ENCODE peak calls at places on chromosomes 4 and X, in four cellular contexts. S is adipocyte, G is bronchial epithelial cell, Z is small intestine. A is an unnamed sample. For H3K36me3, the result is how much of the 10 kb centered on the place peaks cover.

GRCh38 chr4:102684605-102685052 is 76.1 kb downstream of the MANBA start:
- DNase-seq in S (peak), G (peak), Z (no peak), A (no peak)

GRCh38 chr4:139532951-139533350 is 23.1 kb downstream of the SETD7 start:
- DNase-seq in S (no peak), G (no peak), Z (no peak), A (no peak)

GRCh38 chrX:10892605-10893225 is 218.4 kb upstream of the HCCS start:
- DNase-seq in S (peak), G (no peak), Z (no peak), A (no peak)

GRCh38 chr4:10529256-10529890 is 72.1 kb upstream of the ZNF518B start:
- DNase-seq in S (peak), G (peak), Z (peak), A (no peak)

GRCh38 chr4:54661156-54661555 is 3.4 kb downstream of the KIT start:
- DNase-seq in S (peak), G (peak), Z (no peak), A (no peak)

GRCh38 chrX:13029831-13030771 is 14.3 kb downstream of the FAM9C start:
- DNase-seq in S (no peak), G (no peak), Z (peak), A (no peak)

GRCh38 chr4:89324671-89325070 is 17.1 kb upstream of the GPRIN3 start:
- DNase-seq in S (peak), G (peak), Z (no peak), A (no peak)

GRCh38 chr4:766152-766515 is 59.8 kb downstream of the CPLX1 start:
- DNase-seq in S (no peak), G (peak), Z (no peak), A (peak)

GRCh38 chr4:93299116-93299515 is 529.4 kb upstream of the ATOH1 start:
- DNase-seq in S (no peak), G (no peak), Z (no peak), A (no peak)

GRCh38 chrX:23251043-23251442 is 83.6 kb upstream of the PTCHD1 start:
- DNase-seq in S (no peak), G (no peak), Z (no peak), A (no peak)

GRCh38 chr4:81040175-81040659 is 9.7 kb downstream of the BMP3 start:
- DNase-seq in S (peak), G (peak), Z (peak), A (no peak)

GRCh38 chr4:108360857-108361820 is 192.4 kb upstream of the LEF1 start:
- DNase-seq in S (peak), G (peak), Z (no peak), A (no peak)

GRCh38 chr4:41933997-41934812 is 1.0 kb upstream of the TMEM33 start:
- DNase-seq in S (no peak), G (no peak), Z (no peak), A (peak)

GRCh38 chrX:101452051-101452450 is 33.2 kb upstream of the ARMCX4 start:
- DNase-seq in S (no peak), G (no peak), Z (peak), A (no peak)

GRCh38 chrX:8364369-8365141 is 100.1 kb upstream of the VCX3B start:
- DNase-seq in S (no peak), G (peak), Z (no peak), A (peak)

GRCh38 chrX:50698944-50699343 is 115.0 kb downstream of the SHROOM4 start:
- DNase-seq in S (no peak), G (no peak), Z (no peak), A (no peak)

GRCh38 chr4:151114338-151114737 is 14.9 kb downstream of the RPS3A start:
- DNase-seq in S (no peak), G (no peak), Z (no peak), A (no peak)

GRCh38 chr4:1215347-1216075 is 33.4 kb downstream of the CTBP1 start:
- DNase-seq in S (no peak), G (no peak), Z (no peak), A (no peak)

GRCh38 chrX:20320461-20321159 is 53.9 kb upstream of the RPS6KA3 start:
- DNase-seq in S (peak), G (no peak), Z (no peak), A (peak)

GRCh38 chr4:148443550-148444295 is 1.5 kb upstream of the NR3C2 start:
- DNase-seq in S (peak), G (no peak), Z (peak), A (peak)

GRCh38 chrX:18884916-18885315 is 99.0 kb downstream of the PHKA2 start:
- DNase-seq in S (no peak), G (no peak), Z (no peak), A (no peak)

GRCh38 chr4:140635606-140636005 is 66.8 kb upstream of the UCP1 start:
- DNase-seq in S (peak), G (peak), Z (peak), A (peak)

GRCh38 chrX:12843061-12843667 is 23.7 kb upstream of the TLR7 start:
- DNase-seq in S (no peak), G (no peak), Z (no peak), A (no peak)

GRCh38 chr4:105061136-105061696 is 85.5 kb upstream of the TET2 start:
- DNase-seq in S (no peak), G (peak), Z (peak), A (no peak)

GRCh38 chrX:19760841-19761512 is 126.4 kb downstream of the SH3KBP1 start:
- DNase-seq in S (no peak), G (no peak), Z (no peak), A (no peak)

GRCh38 chrX:13899607-13900006 is 82.7 kb upstream of the GPM6B start:
- DNase-seq in S (peak), G (peak), Z (no peak), A (no peak)

GRCh38 chr4:11073621-11074051 is 355.1 kb downstream of the HS3ST1 start:
- DNase-seq in S (no peak), G (peak), Z (peak), A (no peak)

GRCh38 chr4:3766791-3767561 is 791 bp downstream of the ADRA2C start:
- DNase-seq in S (no peak), G (no peak), Z (no peak), A (no peak)

GRCh38 chr4:903066-904046 is 28.8 kb downstream of the GAK start:
- DNase-seq in S (no peak), G (no peak), Z (no peak), A (no peak)

GRCh38 chrX:107480272-107480671 is 30.8 kb downstream of the FRMPD3 start:
- DNase-seq in S (no peak), G (peak), Z (no peak), A (no peak)

GRCh38 chrX:40700640-40701342 is 34.6 kb downstream of the MED14 start:
- DNase-seq in S (no peak), G (no peak), Z (no peak), A (no peak)
- H3K36me3 ChIP-seq in S (under half), G (under half), Z (under half), A (half or more)

GRCh38 chrX:65516756-65517155 is 17.8 kb downstream of the LAS1L start:
- DNase-seq in S (no peak), G (no peak), Z (no peak), A (no peak)
- H3K36me3 ChIP-seq in S (under half), G (under half), Z (under half), A (under half)

DNA sequence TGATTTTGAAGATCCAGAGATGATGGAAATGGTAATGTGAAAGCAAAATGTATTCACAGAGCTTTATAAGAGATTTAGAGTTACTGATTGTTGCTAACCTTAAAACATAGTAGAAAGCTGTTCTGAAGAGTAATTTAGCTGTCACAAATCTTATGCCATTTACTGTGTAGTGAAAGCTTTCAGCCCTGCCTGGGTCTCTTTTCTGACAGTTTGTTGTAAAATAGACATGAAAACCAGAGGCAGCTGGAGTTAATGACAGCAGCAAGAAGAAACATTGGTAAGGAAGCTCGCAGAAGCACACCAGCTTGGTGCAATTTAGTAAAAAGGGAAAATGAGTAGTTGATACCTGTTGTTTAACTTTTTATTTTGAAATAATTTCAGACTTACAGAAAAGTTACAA is 21.1 kb downstream of the POLR2B start:
- DNase-seq in S (no peak), G (no peak), Z (no peak), A (no peak)
- H3K36me3 ChIP-seq in S (half or more), G (under half), Z (under half), A (half or more)

GRCh38 chr4:186699881-186700397 is 23.7 kb downstream of the FAT1 start:
- DNase-seq in S (no peak), G (no peak), Z (no peak), A (no peak)
- H3K36me3 ChIP-seq in S (under half), G (under half), Z (under half), A (under half)

DNA sequence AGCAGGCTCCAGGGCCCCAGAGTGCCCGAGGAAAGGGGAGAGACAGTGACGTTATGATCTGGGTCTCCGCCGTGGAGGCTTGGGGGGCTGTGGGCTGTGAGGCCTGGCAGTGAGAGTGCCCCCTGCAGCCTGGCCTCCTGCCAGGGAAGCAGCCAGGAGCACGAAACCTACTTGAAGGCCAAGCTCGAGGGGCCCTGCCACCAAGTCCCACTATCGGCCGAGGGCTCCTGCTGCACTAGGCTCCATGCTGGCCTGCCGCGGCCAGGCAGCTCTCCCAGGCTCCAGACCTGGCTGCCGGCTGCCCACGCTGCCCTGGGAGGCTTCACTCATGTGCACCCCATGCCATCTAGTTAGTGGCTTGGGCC is 18.7 kb downstream of the FLNA start:
- DNase-seq in S (no peak), G (no peak), Z (no peak), A (no peak)
- H3K36me3 ChIP-seq in S (half or more), G (under half), Z (under half), A (half or more)

GRCh38 chr4:75327804-75328512 is 186.2 kb downstream of the RCHY1 start:
- DNase-seq in S (no peak), G (no peak), Z (no peak), A (no peak)
- H3K36me3 ChIP-seq in S (under half), G (under half), Z (under half), A (under half)

GRCh38 chr4:39326468-39326960 is 39.6 kb downstream of the RFC1 start:
- DNase-seq in S (no peak), G (no peak), Z (no peak), A (no peak)

GRCh38 chr4:39323836-39324235 is 42.3 kb downstream of the RFC1 start:
- DNase-seq in S (peak), G (no peak), Z (no peak), A (no peak)

GRCh38 chr4:39324446-39324845 is 41.7 kb downstream of the RFC1 start:
- DNase-seq in S (no peak), G (no peak), Z (no peak), A (no peak)

GRCh38 chr4:39320381-39321115 is 45.6 kb downstream of the RFC1 start:
- DNase-seq in S (peak), G (peak), Z (no peak), A (no peak)

GRCh38 chr4:39324897-39325613 is 41.1 kb downstream of the RFC1 start:
- DNase-seq in S (no peak), G (no peak), Z (no peak), A (no peak)
- H3K36me3 ChIP-seq in S (under half), G (under half), Z (under half), A (half or more)

GRCh38 chr4:8229341-8229975 is 30.4 kb downstream of the SH3TC1 start:
- DNase-seq in S (no peak), G (no peak), Z (no peak), A (no peak)
- H3K36me3 ChIP-seq in S (under half), G (half or more), Z (under half), A (half or more)

A was measured in lower lobe of right lung.